ENCODE peak calls at places on chromosomes 6 and 20, in five cellular contexts. S is BE2C; O is psoas muscle; A is thoracic aorta; H is CD8-positive, alpha-beta T cell. R is an unnamed sample.
A peak's percentile ranks its signal among the peaks of the same experiment; 100 is the strongest.

GRCh38 chr6:111759413-111759835 is 113.8 kb downstream of the FYN start:
- DNase-seq in S (no peak), O (no peak), A (no peak), H (peak; percentile 38), R (no peak)

GRCh38 chr6:134619789-134620188 is 301.9 kb upstream of the SGK1 start:
- DNase-seq in S (no peak), O (no peak), A (no peak), H (no peak), R (no peak)

GRCh38 chr6:52307900-52308372 is 23.4 kb upstream of the MCM3 start:
- DNase-seq in S (no peak), O (no peak), A (no peak), H (no peak), R (peak; percentile 68)

GRCh38 chr20:39823239-39823638 is 861.1 kb downstream of the DHX35 start:
- DNase-seq in S (no peak), O (no peak), A (no peak), H (no peak), R (no peak)

GRCh38 chr20:2358006-2358405 is 22.7 kb upstream of the TGM6 start:
- DNase-seq in S (no peak), O (no peak), A (no peak), H (no peak), R (no peak)

GRCh38 chr6:134853111-134854055 is 96.5 kb downstream of the ALDH8A1 start:
- DNase-seq in S (no peak), O (no peak), A (no peak), H (no peak), R (no peak)

GRCh38 chr6:111737065-111737521 is 131.4 kb upstream of the TRAF3IP2 start:
- DNase-seq in S (no peak), O (no peak), A (no peak), H (peak; percentile 51), R (no peak)

GRCh38 chr6:137740967-137741761 is 125.9 kb upstream of the TNFAIP3 start:
- DNase-seq in S (no peak), O (no peak), A (no peak), H (no peak), R (no peak)

GRCh38 chr6:79421001-79421411 is 116.2 kb downstream of the LCA5 start:
- DNase-seq in S (no peak), O (no peak), A (no peak), H (no peak), R (no peak)

GRCh38 chr6:53691667-53692133 is 26.1 kb upstream of the KLHL31 start:
- DNase-seq in S (no peak), O (no peak), A (no peak), H (no peak), R (no peak)

GRCh38 chr6:40000964-40001515 is 66.8 kb upstream of the MOCS1 start:
- DNase-seq in S (no peak), O (no peak), A (no peak), H (no peak), R (no peak)

GRCh38 chr6:39995633-39996032 is 61.4 kb upstream of the MOCS1 start:
- DNase-seq in S (no peak), O (no peak), A (no peak), H (no peak), R (no peak)

GRCh38 chr6:39999006-39999867 is 65.0 kb upstream of the MOCS1 start:
- DNase-seq in S (no peak), O (no peak), A (no peak), H (no peak), R (no peak)

GRCh38 chr6:39997101-39997635 is 62.9 kb upstream of the MOCS1 start:
- DNase-seq in S (no peak), O (no peak), A (no peak), H (no peak), R (no peak)

GRCh38 chr6:39998126-39998525 is 63.9 kb upstream of the MOCS1 start:
- DNase-seq in S (no peak), O (no peak), A (no peak), H (no peak), R (no peak)
- H3K9me3 ChIP-seq in S (no peaks in the 10 kb centered on the region), O (peaks cover 6% of the 10 kb centered on the region), A (peaks cover 9% of the 10 kb centered on the region), H (no peaks in the 10 kb centered on the region), R (peaks cover 20% of the 10 kb centered on the region)

GRCh38 chr6:37882292-37882691 is 62.8 kb downstream of the ZFAND3 start:
- DNase-seq in S (no peak), O (no peak), A (no peak), H (no peak), R (no peak)
- H3K4me1 ChIP-seq in S (peaks cover under 1% of the 10 kb centered on the region), O (peaks cover 55% of the 10 kb centered on the region), A (peaks cover 43% of the 10 kb centered on the region), H (peaks cover 4% of the 10 kb centered on the region), R (no peaks in the 10 kb centered on the region)

DNA sequence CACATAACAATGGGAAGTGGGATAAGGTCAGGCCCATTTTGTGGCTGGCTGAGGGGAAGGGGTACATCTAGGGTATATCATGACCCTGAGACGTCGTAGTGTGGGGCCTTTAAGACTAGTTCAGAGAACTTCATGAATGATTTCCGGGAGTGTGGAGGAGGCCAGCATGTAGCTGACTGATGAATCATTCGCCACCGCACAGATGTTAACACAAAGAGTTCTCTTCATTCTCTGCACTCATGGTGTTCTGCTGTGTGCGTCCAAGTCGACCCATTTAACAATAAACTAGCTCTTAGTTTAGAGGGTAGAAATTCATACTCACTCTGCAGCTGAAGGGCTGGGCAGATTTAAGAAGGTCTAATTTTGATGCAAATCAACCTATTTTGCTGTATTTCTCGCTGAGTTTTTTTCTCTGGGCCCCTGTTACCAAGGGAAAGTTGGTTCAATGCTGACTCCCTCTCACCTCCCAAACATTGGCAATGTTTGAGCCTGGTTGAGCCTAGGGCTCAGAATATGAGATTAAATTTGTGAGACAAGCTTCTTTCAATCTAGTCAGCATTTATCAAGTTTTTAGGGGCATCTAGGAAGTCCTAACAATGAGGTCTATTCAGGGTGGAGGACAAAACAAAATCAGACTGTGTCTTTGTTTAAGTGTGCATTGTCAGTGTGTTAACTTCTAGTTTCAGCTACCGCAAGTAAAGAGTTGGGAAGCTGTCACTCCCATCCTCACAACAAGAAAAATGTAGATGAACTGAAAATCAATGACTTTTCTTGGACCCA is 106.8 kb upstream of the CBLN4 start:
- DNase-seq in S (no peak), O (no peak), A (no peak), H (no peak), R (no peak)
- H3K9me3 ChIP-seq in S (no peaks in the 10 kb centered on the region), O (peaks cover 4% of the 10 kb centered on the region), A (no peaks in the 10 kb centered on the region), H (no peaks in the 10 kb centered on the region), R (no peaks in the 10 kb centered on the region)

GRCh38 chr6:107616776-107617175 is 126.9 kb downstream of the SOBP start:
- DNase-seq in S (peak; percentile 68), O (no peak), A (no peak), H (no peak), R (no peak)
- H3K4me1 ChIP-seq in S (peaks cover 11% of the 10 kb centered on the region), O (peaks cover 26% of the 10 kb centered on the region), A (peaks cover 15% of the 10 kb centered on the region), H (peaks cover 36% of the 10 kb centered on the region), R (peaks cover 22% of the 10 kb centered on the region)

GRCh38 chr6:118489990-118490389 is 58.1 kb upstream of the PLN start:
- DNase-seq in S (no peak), O (no peak), A (no peak), H (no peak), R (no peak)
- H3K9me3 ChIP-seq in S (no peaks in the 10 kb centered on the region), O (peaks cover 9% of the 10 kb centered on the region), A (peaks cover 13% of the 10 kb centered on the region), H (no peaks in the 10 kb centered on the region), R (no peaks in the 10 kb centered on the region)

DNA sequence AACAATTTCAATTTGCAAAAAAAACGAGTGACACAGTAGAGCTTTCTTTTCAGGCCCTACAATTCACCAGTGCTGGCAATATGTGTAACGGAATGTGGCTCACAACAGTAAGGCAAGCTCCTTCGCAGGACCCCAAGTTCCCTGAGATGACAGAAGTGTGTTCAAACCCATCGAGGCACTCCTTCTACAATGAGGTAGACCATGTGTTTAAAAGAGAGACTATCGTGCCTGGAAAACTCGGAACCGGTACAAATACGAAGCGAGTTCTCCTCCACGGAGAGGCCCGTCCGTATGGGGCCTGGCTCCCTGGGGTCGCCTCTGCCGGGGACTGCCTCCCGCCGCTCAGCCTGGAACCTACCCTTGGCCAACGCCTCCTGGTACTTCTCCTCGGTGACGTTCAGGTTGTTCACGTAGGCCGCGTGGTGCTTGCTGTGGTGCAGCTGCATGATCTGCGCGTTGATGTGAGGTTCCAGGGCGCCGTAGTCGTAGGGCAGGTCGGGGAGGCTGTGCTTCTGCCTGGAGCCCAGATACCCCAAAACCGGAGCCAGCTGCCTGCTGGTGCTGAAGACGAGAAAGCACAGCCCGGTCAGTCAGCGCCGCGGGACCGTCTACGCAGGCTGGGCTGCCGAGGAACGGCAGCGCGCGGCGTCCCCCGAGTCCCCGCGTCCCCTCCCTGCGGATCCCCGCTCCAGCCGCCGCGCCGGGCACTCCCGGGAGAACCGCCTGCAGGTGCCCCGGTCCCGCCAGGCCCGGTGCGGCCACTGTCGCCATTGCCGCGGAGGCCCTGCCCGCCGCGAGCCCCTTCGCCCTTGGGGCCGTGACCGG is 526 bp downstream of the SOD2 start:
- DNase-seq in S (peak; percentile 50), O (peak; percentile 66), A (no peak), H (peak; percentile 61), R (peak; percentile 63)
- H3K4me1 ChIP-seq in S (peaks cover 4% of the 10 kb centered on the region), O (peaks cover 53% of the 10 kb centered on the region), A (peaks cover 33% of the 10 kb centered on the region), H (peaks cover 28% of the 10 kb centered on the region), R (peaks cover 18% of the 10 kb centered on the region)

R was measured in naive thymus-derived CD4-positive, alpha-beta T cell.